ENCODE peak calls at places on chromosomes 2 and 18, in six cellular contexts. One of them, this sample, is unnamed.

GRCh38 chr2:63914311-63914710 is 72.6 kb downstream of the UGP2 start:
- ATAC-seq in CD8-positive, alpha-beta T cell: no peak
- ATAC-seq in right lobe of liver: no peak
- ATAC-seq in psoas muscle: no peak
- ATAC-seq in K562: no peak
- ATAC-seq in body of pancreas: no peak
- ATAC-seq in this sample: no peak

GRCh38 chr2:867296-867695 is 83.4 kb upstream of the SNTG2 start:
- ATAC-seq in CD8-positive, alpha-beta T cell: no peak
- ATAC-seq in right lobe of liver: no peak
- ATAC-seq in psoas muscle: no peak
- ATAC-seq in K562: no peak
- ATAC-seq in body of pancreas: no peak
- ATAC-seq in this sample: no peak

GRCh38 chr18:7221424-7222155 is 9.3 kb upstream of the LRRC30 start:
- ATAC-seq in CD8-positive, alpha-beta T cell: no peak
- ATAC-seq in right lobe of liver: peak; percentile 91
- ATAC-seq in psoas muscle: peak; percentile 98
- ATAC-seq in K562: peak; percentile 97
- ATAC-seq in body of pancreas: no peak
- ATAC-seq in this sample: peak; percentile 41

GRCh38 chr2:187529977-187530721 is 24.1 kb downstream of the TFPI start:
- ATAC-seq in CD8-positive, alpha-beta T cell: no peak
- ATAC-seq in right lobe of liver: peak; percentile 85
- ATAC-seq in psoas muscle: no peak
- ATAC-seq in K562: peak; percentile 19
- ATAC-seq in body of pancreas: no peak
- ATAC-seq in this sample: no peak

GRCh38 chr2:114668415-114668814 is 226.0 kb downstream of the DPP10 start:
- ATAC-seq in CD8-positive, alpha-beta T cell: no peak
- ATAC-seq in right lobe of liver: no peak
- ATAC-seq in psoas muscle: no peak
- ATAC-seq in K562: no peak
- ATAC-seq in body of pancreas: no peak
- ATAC-seq in this sample: no peak

GRCh38 chr2:165268751-165269150 is 29.5 kb downstream of the SCN2A start:
- ATAC-seq in CD8-positive, alpha-beta T cell: no peak
- ATAC-seq in right lobe of liver: no peak
- ATAC-seq in psoas muscle: no peak
- ATAC-seq in K562: no peak
- ATAC-seq in body of pancreas: peak; percentile 33
- ATAC-seq in this sample: no peak

GRCh38 chr2:216619411-216620393 is 13.5 kb upstream of the IGFBP2 start:
- ATAC-seq in CD8-positive, alpha-beta T cell: no peak
- ATAC-seq in right lobe of liver: no peak
- ATAC-seq in psoas muscle: peak; percentile 16
- ATAC-seq in K562: peak; percentile 78
- ATAC-seq in body of pancreas: no peak
- ATAC-seq in this sample: no peak

GRCh38 chr18:78242796-78243195 is 736.8 kb upstream of the SALL3 start:
- ATAC-seq in CD8-positive, alpha-beta T cell: no peak
- ATAC-seq in right lobe of liver: no peak
- ATAC-seq in psoas muscle: no peak
- ATAC-seq in K562: no peak
- ATAC-seq in body of pancreas: no peak
- ATAC-seq in this sample: no peak

GRCh38 chr18:49677762-49678398 is 116.0 kb downstream of the LIPG start:
- ATAC-seq in CD8-positive, alpha-beta T cell: no peak
- ATAC-seq in right lobe of liver: no peak
- ATAC-seq in psoas muscle: no peak
- ATAC-seq in K562: peak; percentile 45
- ATAC-seq in body of pancreas: no peak
- ATAC-seq in this sample: no peak

GRCh38 chr18:60070631-60071030 is 170.8 kb downstream of the PMAIP1 start:
- ATAC-seq in CD8-positive, alpha-beta T cell: no peak
- ATAC-seq in right lobe of liver: no peak
- ATAC-seq in psoas muscle: no peak
- ATAC-seq in K562: no peak
- ATAC-seq in body of pancreas: no peak
- ATAC-seq in this sample: no peak

GRCh38 chr18:24770625-24771024 is 310.2 kb downstream of the HRH4 start:
- ATAC-seq in CD8-positive, alpha-beta T cell: no peak
- ATAC-seq in right lobe of liver: no peak
- ATAC-seq in psoas muscle: no peak
- ATAC-seq in K562: no peak
- ATAC-seq in body of pancreas: no peak
- ATAC-seq in this sample: no peak

GRCh38 chr2:9463698-9464034 is 10.7 kb upstream of the IAH1 start:
- ATAC-seq in CD8-positive, alpha-beta T cell: peak; percentile 61
- ATAC-seq in right lobe of liver: no peak
- ATAC-seq in psoas muscle: peak; percentile 62
- ATAC-seq in K562: no peak
- ATAC-seq in body of pancreas: no peak
- ATAC-seq in this sample: no peak

GRCh38 chr2:81647715-81648114 is 1343.2 kb upstream of the LRRTM1 start:
- ATAC-seq in CD8-positive, alpha-beta T cell: no peak
- ATAC-seq in right lobe of liver: no peak
- ATAC-seq in psoas muscle: no peak
- ATAC-seq in K562: no peak
- ATAC-seq in body of pancreas: no peak
- ATAC-seq in this sample: no peak

GRCh38 chr18:9858642-9859041 is 27.1 kb upstream of the TXNDC2 start:
- ATAC-seq in CD8-positive, alpha-beta T cell: no peak
- ATAC-seq in right lobe of liver: no peak
- ATAC-seq in psoas muscle: peak; percentile 48
- ATAC-seq in K562: no peak
- ATAC-seq in body of pancreas: no peak
- ATAC-seq in this sample: no peak

GRCh38 chr2:10347559-10347941 is 44.8 kb downstream of the HPCAL1 start:
- ATAC-seq in CD8-positive, alpha-beta T cell: no peak
- ATAC-seq in right lobe of liver: peak; percentile 74
- ATAC-seq in psoas muscle: no peak
- ATAC-seq in K562: no peak
- ATAC-seq in body of pancreas: peak; percentile 71
- ATAC-seq in this sample: no peak

GRCh38 chr18:50651334-50651733 is 91.4 kb downstream of the MAPK4 start:
- ATAC-seq in CD8-positive, alpha-beta T cell: no peak
- ATAC-seq in right lobe of liver: no peak
- ATAC-seq in psoas muscle: no peak
- ATAC-seq in K562: no peak
- ATAC-seq in body of pancreas: no peak
- ATAC-seq in this sample: no peak

GRCh38 chr2:143968360-143968759 is 551.6 kb downstream of the ZEB2 start:
- ATAC-seq in CD8-positive, alpha-beta T cell: no peak
- ATAC-seq in right lobe of liver: no peak
- ATAC-seq in psoas muscle: no peak
- ATAC-seq in K562: no peak
- ATAC-seq in body of pancreas: no peak
- ATAC-seq in this sample: no peak

GRCh38 chr2:239756392-239757153 is 268.6 kb downstream of the NDUFA10 start:
- ATAC-seq in CD8-positive, alpha-beta T cell: no peak
- ATAC-seq in right lobe of liver: peak; percentile 8
- ATAC-seq in psoas muscle: no peak
- ATAC-seq in K562: no peak
- ATAC-seq in body of pancreas: no peak
- ATAC-seq in this sample: no peak

GRCh38 chr2:46134531-46135229 is 162.5 kb upstream of the EPAS1 start:
- ATAC-seq in CD8-positive, alpha-beta T cell: no peak
- ATAC-seq in right lobe of liver: no peak
- ATAC-seq in psoas muscle: peak; percentile 27
- ATAC-seq in K562: peak; percentile 35
- ATAC-seq in body of pancreas: peak; percentile 47
- ATAC-seq in this sample: peak; percentile 64

GRCh38 chr2:162113771-162114168 is 38.3 kb downstream of the GCG start:
- ATAC-seq in CD8-positive, alpha-beta T cell: no peak
- ATAC-seq in right lobe of liver: peak; percentile 94
- ATAC-seq in psoas muscle: peak; percentile 80
- ATAC-seq in K562: no peak
- ATAC-seq in body of pancreas: no peak
- ATAC-seq in this sample: peak; percentile 83

GRCh38 chr2:72779495-72779894 is 46.3 kb downstream of the EXOC6B start:
- ATAC-seq in CD8-positive, alpha-beta T cell: no peak
- ATAC-seq in right lobe of liver: no peak
- ATAC-seq in psoas muscle: no peak
- ATAC-seq in K562: no peak
- ATAC-seq in body of pancreas: no peak
- ATAC-seq in this sample: no peak

GRCh38 chr2:72778410-72778809 is 47.4 kb downstream of the EXOC6B start:
- ATAC-seq in CD8-positive, alpha-beta T cell: no peak
- ATAC-seq in right lobe of liver: peak; percentile 50
- ATAC-seq in psoas muscle: no peak
- ATAC-seq in K562: no peak
- ATAC-seq in body of pancreas: no peak
- ATAC-seq in this sample: no peak

GRCh38 chr2:72780483-72780882 is 45.4 kb downstream of the EXOC6B start:
- ATAC-seq in CD8-positive, alpha-beta T cell: no peak
- ATAC-seq in right lobe of liver: peak; percentile 53
- ATAC-seq in psoas muscle: no peak
- ATAC-seq in K562: no peak
- ATAC-seq in body of pancreas: no peak
- ATAC-seq in this sample: no peak

GRCh38 chr2:72782520-72782919 is 43.3 kb downstream of the EXOC6B start:
- ATAC-seq in CD8-positive, alpha-beta T cell: no peak
- ATAC-seq in right lobe of liver: no peak
- ATAC-seq in psoas muscle: no peak
- ATAC-seq in K562: no peak
- ATAC-seq in body of pancreas: no peak
- ATAC-seq in this sample: no peak

DNA sequence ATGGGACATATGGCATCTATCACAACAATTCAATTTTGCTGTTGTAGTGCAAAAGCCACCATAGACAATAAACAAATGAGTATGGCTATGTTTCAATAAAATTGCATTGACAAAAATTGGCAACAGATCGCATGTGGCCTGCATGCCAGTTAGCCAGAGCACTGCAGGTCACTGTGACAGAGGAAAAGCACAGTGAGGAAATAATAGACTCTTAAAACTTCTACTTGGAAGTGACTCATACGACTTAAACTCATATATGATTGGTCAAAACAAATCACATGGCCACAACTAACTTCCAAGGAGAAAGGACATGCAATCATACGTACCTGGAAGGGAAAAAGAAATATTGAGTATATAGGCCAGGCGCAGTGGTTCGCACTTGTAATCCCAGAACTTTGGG is 44.3 kb downstream of the EXOC6B start:
- ATAC-seq in CD8-positive, alpha-beta T cell: no peak
- ATAC-seq in right lobe of liver: no peak
- ATAC-seq in psoas muscle: peak; percentile 62
- ATAC-seq in K562: no peak
- ATAC-seq in body of pancreas: no peak
- ATAC-seq in this sample: no peak
- TF ChIP-seq CTCF in CD8-positive, alpha-beta T cell: no peak
- TF ChIP-seq CTCF in right lobe of liver: no peak
- TF ChIP-seq CTCF in psoas muscle: no peak
- TF ChIP-seq CTCF in K562: no peak
- TF ChIP-seq CTCF in body of pancreas: no peak
- TF ChIP-seq CTCF in this sample: no peak

DNA sequence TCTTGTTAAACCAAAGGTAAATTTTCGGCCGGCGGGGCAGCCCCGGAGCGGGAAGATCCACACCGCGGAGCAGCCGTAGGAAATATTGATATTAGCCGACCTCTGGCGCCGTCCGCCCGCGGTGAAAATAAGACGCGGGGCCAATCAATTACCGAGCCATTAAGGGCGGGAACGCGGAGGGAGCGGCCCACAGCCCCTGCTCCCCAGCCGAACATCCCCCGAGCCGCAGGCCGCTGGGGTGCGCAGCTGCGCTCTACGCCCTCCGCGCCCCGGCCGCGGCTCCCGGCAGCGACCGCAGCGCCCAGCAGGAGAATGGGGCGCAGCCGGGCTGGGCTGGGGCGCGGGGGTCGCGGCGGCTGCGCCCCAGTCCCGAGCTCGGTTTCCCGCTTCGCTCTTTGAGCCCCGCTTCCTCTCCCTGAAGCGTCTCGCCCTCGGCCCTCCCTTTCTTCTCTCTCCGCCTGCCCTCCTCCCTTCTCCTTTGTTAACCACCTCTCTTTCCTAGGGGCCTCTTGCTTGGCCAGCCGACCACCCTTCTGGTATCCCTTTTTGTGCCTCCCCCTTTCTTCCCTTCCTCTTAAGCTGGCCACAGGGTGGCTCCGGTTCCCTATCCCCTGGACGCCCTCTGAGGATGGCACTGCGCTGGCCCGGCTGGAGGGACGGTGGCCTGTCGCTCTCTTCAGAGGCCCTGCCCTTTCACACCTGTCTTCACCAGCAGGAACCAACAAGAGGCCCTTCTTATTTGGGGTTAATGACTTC is 40.9 kb downstream of the CELF4 start:
- ATAC-seq in CD8-positive, alpha-beta T cell: no peak
- ATAC-seq in right lobe of liver: no peak
- ATAC-seq in psoas muscle: no peak
- ATAC-seq in K562: peak; percentile 12
- ATAC-seq in body of pancreas: no peak
- ATAC-seq in this sample: no peak
- TF ChIP-seq CTCF in CD8-positive, alpha-beta T cell: no peak
- TF ChIP-seq CTCF in right lobe of liver: no peak
- TF ChIP-seq CTCF in psoas muscle: no peak
- TF ChIP-seq CTCF in K562: no peak
- TF ChIP-seq CTCF in body of pancreas: no peak
- TF ChIP-seq CTCF in this sample: no peak

DNA sequence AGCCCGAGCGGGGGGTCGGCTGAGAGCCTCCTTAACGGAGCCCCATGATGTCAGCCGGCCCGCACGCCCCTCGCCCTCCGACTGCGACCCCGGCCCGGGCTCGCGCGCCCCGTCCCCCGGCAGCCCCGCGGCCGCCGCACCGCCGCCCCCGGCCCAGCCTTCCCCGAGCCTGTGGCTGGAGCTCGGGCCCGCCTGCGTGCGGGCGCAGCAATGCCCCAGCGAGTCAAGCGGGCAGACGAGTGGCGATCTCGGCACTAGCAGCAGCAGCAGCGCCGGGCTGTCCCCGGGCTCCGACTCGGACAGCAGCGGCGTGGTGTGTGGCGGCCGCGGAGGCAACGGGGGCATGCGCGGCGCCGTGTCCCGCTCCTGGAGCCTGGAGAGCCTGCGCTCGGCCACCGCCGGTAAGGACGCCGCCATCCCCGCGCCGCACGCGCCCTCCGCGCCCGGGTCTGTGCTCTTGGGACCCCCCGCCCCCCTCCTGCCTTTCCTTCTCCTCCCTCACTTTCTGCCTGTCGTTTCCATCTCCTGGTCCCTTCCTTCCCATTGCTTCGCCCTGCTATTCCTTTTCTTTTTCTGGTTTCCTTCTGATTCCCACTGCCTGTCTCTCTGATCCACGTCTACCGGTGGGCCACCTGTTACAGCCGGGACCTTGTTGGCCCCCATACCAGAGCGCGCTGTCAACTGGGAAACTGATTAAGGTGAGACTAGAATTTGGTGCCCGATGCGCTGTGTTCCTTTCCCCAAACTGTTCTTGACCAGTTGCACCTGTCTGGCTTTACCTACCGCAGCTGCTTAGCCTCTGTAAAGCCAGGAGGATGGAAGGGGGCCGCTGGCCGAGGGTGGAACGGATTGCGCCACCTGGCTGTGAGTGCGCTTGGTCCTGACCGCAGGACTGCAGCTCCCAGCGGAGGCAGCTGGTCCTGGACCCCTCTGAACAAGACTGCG is 127.4 kb downstream of the ARHGEF4 start:
- ATAC-seq in CD8-positive, alpha-beta T cell: no peak
- ATAC-seq in right lobe of liver: peak; percentile 60
- ATAC-seq in psoas muscle: peak; percentile 80
- ATAC-seq in K562: peak; percentile 93
- ATAC-seq in body of pancreas: no peak
- ATAC-seq in this sample: no peak
- TF ChIP-seq CTCF in CD8-positive, alpha-beta T cell: no peak
- TF ChIP-seq CTCF in right lobe of liver: peak; percentile 29
- TF ChIP-seq CTCF in psoas muscle: peak; percentile 45
- TF ChIP-seq CTCF in K562: peak; percentile 51
- TF ChIP-seq CTCF in body of pancreas: no peak
- TF ChIP-seq CTCF in this sample: no peak

GRCh38 chr18:21741511-21742322 is 1.1 kb downstream of the MIB1 start:
- ATAC-seq in CD8-positive, alpha-beta T cell: peak; percentile 2
- ATAC-seq in right lobe of liver: no peak
- ATAC-seq in psoas muscle: no peak
- ATAC-seq in K562: no peak
- ATAC-seq in body of pancreas: peak; percentile 10
- ATAC-seq in this sample: peak; percentile 4
- TF ChIP-seq CTCF in CD8-positive, alpha-beta T cell: no peak
- TF ChIP-seq CTCF in right lobe of liver: no peak
- TF ChIP-seq CTCF in psoas muscle: no peak
- TF ChIP-seq CTCF in K562: no peak
- TF ChIP-seq CTCF in body of pancreas: no peak
- TF ChIP-seq CTCF in this sample: peak; percentile 10